ENCODE peak calls at places on chromosomes 11 and 22, in six cellular contexts. One of them, this sample, is unnamed.

GRCh38 chr11:86116996-86117705 is 48.3 kb upstream of the PICALM start:
- DNase-seq in mesenchymal stem cell: no peak
- DNase-seq in mesendoderm: no peak
- DNase-seq in IMR-90: peak
- DNase-seq in H1: no peak
- DNase-seq in neuronal stem cell: no peak
- DNase-seq in this sample: peak

GRCh38 chr22:26047920-26048319 is 121.3 kb upstream of the SEZ6L start:
- DNase-seq in mesenchymal stem cell: no peak
- DNase-seq in IMR-90: no peak
- DNase-seq in mesendoderm: no peak
- DNase-seq in H1: no peak
- DNase-seq in neuronal stem cell: no peak
- DNase-seq in this sample: no peak

GRCh38 chr11:113615773-113616172 is 90.3 kb downstream of the TMPRSS5 start:
- DNase-seq in IMR-90: peak
- DNase-seq in mesenchymal stem cell: no peak
- DNase-seq in mesendoderm: no peak
- DNase-seq in H1: no peak
- DNase-seq in neuronal stem cell: no peak
- DNase-seq in this sample: no peak

GRCh38 chr22:50627452-50627913 is 469 bp downstream of the ARSA start:
- DNase-seq in H1: no peak
- DNase-seq in mesendoderm: peak
- DNase-seq in neuronal stem cell: no peak
- DNase-seq in mesenchymal stem cell: peak
- DNase-seq in IMR-90: no peak
- DNase-seq in this sample: no peak

GRCh38 chr22:47206185-47206584 is 443.7 kb downstream of the TBC1D22A start:
- DNase-seq in IMR-90: no peak
- DNase-seq in mesendoderm: no peak
- DNase-seq in H1: no peak
- DNase-seq in neuronal stem cell: no peak
- DNase-seq in mesenchymal stem cell: no peak
- DNase-seq in this sample: no peak

GRCh38 chr11:102453286-102453797 is 777 bp upstream of the TMEM123 start:
- DNase-seq in mesendoderm: no peak
- DNase-seq in IMR-90: no peak
- DNase-seq in H1: no peak
- DNase-seq in neuronal stem cell: no peak
- DNase-seq in mesenchymal stem cell: no peak
- DNase-seq in this sample: no peak

GRCh38 chr11:125498521-125498920 is 2.5 kb upstream of the FEZ1 start:
- DNase-seq in H1: no peak
- DNase-seq in neuronal stem cell: no peak
- DNase-seq in mesenchymal stem cell: no peak
- DNase-seq in IMR-90: no peak
- DNase-seq in mesendoderm: no peak
- DNase-seq in this sample: no peak

GRCh38 chr11:64762277-64762915 is 2.6 kb upstream of the PYGM start:
- DNase-seq in mesenchymal stem cell: no peak
- DNase-seq in IMR-90: no peak
- DNase-seq in mesendoderm: no peak
- DNase-seq in neuronal stem cell: no peak
- DNase-seq in H1: no peak
- DNase-seq in this sample: no peak

GRCh38 chr11:57566035-57566504 is 1.4 kb downstream of the UBE2L6 start:
- DNase-seq in IMR-90: peak
- DNase-seq in H1: no peak
- DNase-seq in neuronal stem cell: no peak
- DNase-seq in mesenchymal stem cell: peak
- DNase-seq in mesendoderm: no peak
- DNase-seq in this sample: no peak

GRCh38 chr22:32771761-32772160 is 29.7 kb upstream of the TIMP3 start:
- DNase-seq in mesendoderm: no peak
- DNase-seq in neuronal stem cell: no peak
- DNase-seq in IMR-90: no peak
- DNase-seq in H1: no peak
- DNase-seq in mesenchymal stem cell: no peak
- DNase-seq in this sample: no peak

GRCh38 chr11:11577246-11577855 is 44.5 kb downstream of the GALNT18 start:
- DNase-seq in H1: no peak
- DNase-seq in neuronal stem cell: no peak
- DNase-seq in mesenchymal stem cell: peak
- DNase-seq in mesendoderm: no peak
- DNase-seq in IMR-90: peak
- DNase-seq in this sample: no peak

GRCh38 chr11:134027671-134028070 is 41.2 kb upstream of the JAM3 start:
- DNase-seq in mesendoderm: no peak
- DNase-seq in IMR-90: no peak
- DNase-seq in mesenchymal stem cell: no peak
- DNase-seq in neuronal stem cell: no peak
- DNase-seq in H1: no peak
- DNase-seq in this sample: no peak

GRCh38 chr11:70243912-70244652 is 26.4 kb upstream of the PPFIA1 start:
- DNase-seq in IMR-90: no peak
- DNase-seq in mesenchymal stem cell: peak
- DNase-seq in neuronal stem cell: no peak
- DNase-seq in mesendoderm: no peak
- DNase-seq in H1: no peak
- DNase-seq in this sample: peak

GRCh38 chr11:59144096-59144495 is 1.4 kb downstream of the FAM111A start:
- DNase-seq in mesenchymal stem cell: no peak
- DNase-seq in H1: no peak
- DNase-seq in neuronal stem cell: no peak
- DNase-seq in IMR-90: peak
- DNase-seq in mesendoderm: peak
- DNase-seq in this sample: no peak

GRCh38 chr11:59142530-59143507 is at the start of gene FAM111A:
- DNase-seq in IMR-90: peak
- DNase-seq in neuronal stem cell: peak
- DNase-seq in H1: peak
- DNase-seq in mesenchymal stem cell: peak
- DNase-seq in mesendoderm: peak
- DNase-seq in this sample: peak

GRCh38 chr11:59138643-59139042 is 4.0 kb upstream of the FAM111A start:
- DNase-seq in neuronal stem cell: no peak
- DNase-seq in H1: no peak
- DNase-seq in mesenchymal stem cell: no peak
- DNase-seq in mesendoderm: no peak
- DNase-seq in IMR-90: no peak
- DNase-seq in this sample: no peak

GRCh38 chr11:59141673-59142460 is 789 bp upstream of the FAM111A start:
- DNase-seq in neuronal stem cell: no peak
- DNase-seq in mesendoderm: no peak
- DNase-seq in IMR-90: peak
- DNase-seq in H1: no peak
- DNase-seq in mesenchymal stem cell: no peak
- DNase-seq in this sample: no peak

GRCh38 chr11:59141191-59141590 is 1.5 kb upstream of the FAM111A start:
- DNase-seq in mesendoderm: no peak
- DNase-seq in H1: no peak
- DNase-seq in neuronal stem cell: no peak
- DNase-seq in mesenchymal stem cell: no peak
- DNase-seq in IMR-90: no peak
- DNase-seq in this sample: no peak
- H3K4me3 ChIP-seq in mesendoderm: no peak
- H3K4me3 ChIP-seq in H1: peak
- H3K4me3 ChIP-seq in neuronal stem cell: no peak
- H3K4me3 ChIP-seq in mesenchymal stem cell: peak
- H3K4me3 ChIP-seq in IMR-90: no peak
- H3K4me3 ChIP-seq in this sample: no peak

GRCh38 chr11:77409046-77409445 is 64.8 kb downstream of the PAK1 start:
- DNase-seq in H1: no peak
- DNase-seq in mesendoderm: no peak
- DNase-seq in mesenchymal stem cell: no peak
- DNase-seq in IMR-90: no peak
- DNase-seq in neuronal stem cell: no peak
- DNase-seq in this sample: no peak

GRCh38 chr11:77412814-77413213 is 61.1 kb downstream of the PAK1 start:
- DNase-seq in mesendoderm: peak
- DNase-seq in IMR-90: no peak
- DNase-seq in neuronal stem cell: no peak
- DNase-seq in H1: no peak
- DNase-seq in mesenchymal stem cell: no peak
- DNase-seq in this sample: no peak

GRCh38 chr11:77411717-77412441 is 62.0 kb downstream of the PAK1 start:
- DNase-seq in H1: peak
- DNase-seq in IMR-90: peak
- DNase-seq in mesendoderm: peak
- DNase-seq in neuronal stem cell: peak
- DNase-seq in mesenchymal stem cell: peak
- DNase-seq in this sample: peak

GRCh38 chr11:77411238-77411637 is 62.7 kb downstream of the PAK1 start:
- DNase-seq in IMR-90: peak
- DNase-seq in H1: no peak
- DNase-seq in mesendoderm: peak
- DNase-seq in mesenchymal stem cell: peak
- DNase-seq in neuronal stem cell: no peak
- DNase-seq in this sample: no peak

DNA sequence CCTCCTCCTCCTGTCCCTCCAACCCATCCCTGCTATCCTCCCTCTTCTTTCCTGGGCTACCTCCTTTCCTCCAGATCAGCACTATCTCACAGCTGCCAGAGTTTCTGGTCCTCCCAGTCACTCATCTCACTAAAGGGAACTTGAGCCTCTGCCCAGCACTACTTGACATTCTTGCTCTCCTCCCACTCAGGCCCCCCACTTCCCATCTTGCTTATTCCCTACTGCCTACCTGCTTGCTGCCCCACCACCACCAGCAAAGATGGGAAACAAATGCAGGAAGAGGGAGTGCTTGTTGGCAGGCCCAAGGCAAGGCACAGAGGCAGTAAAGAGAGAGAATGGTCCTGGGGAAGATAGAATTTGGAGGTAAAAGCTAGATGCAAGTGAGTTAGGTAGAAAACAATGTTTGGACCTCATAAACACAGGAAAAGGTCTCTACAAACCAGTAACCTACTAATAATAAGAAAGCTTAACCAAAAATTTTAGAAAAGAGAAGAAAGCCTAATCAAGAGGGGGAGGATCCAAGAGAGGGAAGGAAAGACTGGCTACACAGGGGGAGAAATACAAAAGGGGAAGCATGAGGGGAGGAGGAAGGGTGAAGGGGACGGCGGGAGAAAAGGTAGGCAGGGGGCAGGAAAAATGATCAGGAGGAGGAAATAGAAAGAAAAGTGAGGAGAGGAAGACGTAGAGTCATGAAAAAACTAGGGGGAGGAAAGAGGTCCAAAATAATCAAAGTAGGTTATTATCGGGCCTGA is 63.6 kb downstream of the PAK1 start:
- DNase-seq in mesenchymal stem cell: no peak
- DNase-seq in neuronal stem cell: no peak
- DNase-seq in mesendoderm: peak
- DNase-seq in H1: no peak
- DNase-seq in IMR-90: no peak
- DNase-seq in this sample: no peak
- H4K8ac ChIP-seq in mesenchymal stem cell: no peak
- H4K8ac ChIP-seq in neuronal stem cell: no peak
- H4K8ac ChIP-seq in mesendoderm: no peak
- H4K8ac ChIP-seq in H1: no peak
- H4K8ac ChIP-seq in IMR-90: no peak
- H4K8ac ChIP-seq in this sample: no peak

GRCh38 chr22:48650323-48651035 is 1177.2 kb downstream of the BRD1 start:
- DNase-seq in mesendoderm: no peak
- DNase-seq in IMR-90: no peak
- DNase-seq in H1: no peak
- DNase-seq in neuronal stem cell: no peak
- DNase-seq in mesenchymal stem cell: no peak
- DNase-seq in this sample: no peak

GRCh38 chr22:48652796-48653195 is 1174.9 kb downstream of the BRD1 start:
- DNase-seq in IMR-90: no peak
- DNase-seq in mesenchymal stem cell: no peak
- DNase-seq in H1: no peak
- DNase-seq in neuronal stem cell: no peak
- DNase-seq in mesendoderm: no peak
- DNase-seq in this sample: no peak

GRCh38 chr22:48651036-48651890 is 1176.4 kb downstream of the BRD1 start:
- DNase-seq in IMR-90: no peak
- DNase-seq in mesenchymal stem cell: no peak
- DNase-seq in mesendoderm: no peak
- DNase-seq in neuronal stem cell: no peak
- DNase-seq in H1: no peak
- DNase-seq in this sample: no peak

GRCh38 chr22:48653306-48653705 is 1174.4 kb downstream of the BRD1 start:
- DNase-seq in mesenchymal stem cell: no peak
- DNase-seq in H1: no peak
- DNase-seq in mesendoderm: no peak
- DNase-seq in IMR-90: no peak
- DNase-seq in neuronal stem cell: no peak
- DNase-seq in this sample: no peak

DNA sequence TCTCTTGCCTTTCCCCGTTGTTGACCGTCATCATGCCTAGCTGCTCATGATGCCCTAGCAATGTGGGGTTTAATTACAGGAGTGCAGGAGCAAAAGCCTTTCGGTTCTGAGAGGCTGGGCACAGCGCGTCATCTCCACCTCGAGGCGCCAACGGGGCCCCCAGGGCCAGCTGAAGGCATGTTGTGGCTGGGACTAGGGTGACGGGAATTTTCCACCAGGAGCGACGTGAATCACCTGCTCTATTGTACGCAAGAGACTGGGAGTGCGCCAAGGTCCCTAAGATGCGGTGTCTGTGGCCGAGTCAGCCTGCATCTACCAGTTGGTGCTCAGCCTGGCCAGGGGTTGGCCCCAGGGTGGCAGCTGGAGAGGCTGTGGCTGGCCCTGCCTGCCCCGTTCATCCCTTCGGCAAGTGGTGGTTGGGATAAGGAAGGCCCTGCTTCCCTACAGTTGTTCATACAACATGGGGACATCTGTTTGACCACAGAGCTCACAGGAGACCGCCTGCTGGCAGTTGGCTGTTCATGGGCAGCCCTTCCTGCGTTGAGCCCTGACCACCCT is 1175.6 kb downstream of the BRD1 start:
- DNase-seq in neuronal stem cell: no peak
- DNase-seq in H1: no peak
- DNase-seq in mesendoderm: no peak
- DNase-seq in IMR-90: no peak
- DNase-seq in mesenchymal stem cell: no peak
- DNase-seq in this sample: no peak
- H3K4me3 ChIP-seq in neuronal stem cell: no peak
- H3K4me3 ChIP-seq in H1: no peak
- H3K4me3 ChIP-seq in mesendoderm: no peak
- H3K4me3 ChIP-seq in IMR-90: no peak
- H3K4me3 ChIP-seq in mesenchymal stem cell: no peak
- H3K4me3 ChIP-seq in this sample: no peak

GRCh38 chr22:39176673-39177455 is 24.4 kb upstream of the CBX7 start:
- DNase-seq in IMR-90: no peak
- DNase-seq in mesendoderm: no peak
- DNase-seq in neuronal stem cell: no peak
- DNase-seq in H1: no peak
- DNase-seq in mesenchymal stem cell: peak
- DNase-seq in this sample: no peak
- H4K8ac ChIP-seq in IMR-90: peak
- H4K8ac ChIP-seq in mesendoderm: no peak
- H4K8ac ChIP-seq in neuronal stem cell: no peak
- H4K8ac ChIP-seq in H1: peak
- H4K8ac ChIP-seq in mesenchymal stem cell: peak
- H4K8ac ChIP-seq in this sample: peak

This sample was measured in trophoblast cell.